ENCODE peak calls at places on chromosomes 7 and 10, in seven cellular contexts. K, Z, V, C, J, E and T are unnamed samples.

GRCh38 chr7:130234078-130234477 is 26.4 kb downstream of the SSMEM1 start:
- DNase-seq in K (no peak), Z (no peak), V (no peak), C (no peak), J (no peak), E (no peak), T (no peak)

GRCh38 chr10:90849956-90850749 is 7.7 kb downstream of the HTR7 start:
- DNase-seq in K (no peak), Z (peak), V (no peak), C (no peak), J (no peak), E (no peak), T (peak)

GRCh38 chr10:114151892-114152291 is 22.1 kb downstream of the CCDC186 start:
- DNase-seq in K (no peak), Z (no peak), V (no peak), C (no peak), J (no peak), E (no peak), T (no peak)

GRCh38 chr7:44108768-44109750 is 4.9 kb downstream of the AEBP1 start:
- DNase-seq in K (no peak), Z (no peak), V (peak), C (peak), J (no peak), E (no peak), T (no peak)

GRCh38 chr10:27190508-27190907 is 35.4 kb downstream of the MASTL start:
- DNase-seq in K (no peak), Z (peak), V (no peak), C (no peak), J (no peak), E (no peak), T (peak)

GRCh38 chr7:128883622-128884549 is 21.2 kb downstream of the ATP6V1F start:
- DNase-seq in K (peak), Z (peak), V (peak), C (peak), J (peak), E (no peak), T (peak)

GRCh38 chr7:55369427-55369826 is 4.3 kb downstream of the LANCL2 start:
- DNase-seq in K (no peak), Z (peak), V (no peak), C (no peak), J (no peak), E (peak), T (no peak)

GRCh38 chr10:123637326-123637880 is 28.8 kb upstream of the GPR26 start:
- DNase-seq in K (peak), Z (peak), V (no peak), C (no peak), J (no peak), E (no peak), T (peak)

GRCh38 chr10:23047201-23048050 is 48.0 kb upstream of the MSRB2 start:
- DNase-seq in K (no peak), Z (peak), V (no peak), C (no peak), J (no peak), E (no peak), T (peak)

GRCh38 chr10:31745612-31746376 is 182.8 kb downstream of the ARHGAP12 start:
- DNase-seq in K (no peak), Z (peak), V (peak), C (no peak), J (no peak), E (peak), T (peak)

GRCh38 chr7:1907751-1908365 is 237.8 kb downstream of the ELFN1 start:
- DNase-seq in K (no peak), Z (no peak), V (no peak), C (no peak), J (no peak), E (no peak), T (no peak)

GRCh38 chr7:12091164-12091563 is 119.9 kb upstream of the TMEM106B start:
- DNase-seq in K (no peak), Z (no peak), V (no peak), C (no peak), J (no peak), E (no peak), T (no peak)

GRCh38 chr10:73873163-73873842 is 1.1 kb downstream of the CAMK2G start:
- DNase-seq in K (no peak), Z (no peak), V (no peak), C (peak), J (no peak), E (no peak), T (no peak)

GRCh38 chr7:105602325-105603305 is 21.3 kb upstream of the EFCAB10 start:
- DNase-seq in K (no peak), Z (no peak), V (no peak), C (no peak), J (no peak), E (peak), T (no peak)

GRCh38 chr10:32963102-32963501 is 5.1 kb upstream of the ITGB1 start:
- DNase-seq in K (no peak), Z (peak), V (no peak), C (no peak), J (no peak), E (no peak), T (peak)

GRCh38 chr7:111025013-111025412 is 65.9 kb upstream of the LRRN3 start:
- DNase-seq in K (no peak), Z (no peak), V (peak), C (no peak), J (no peak), E (no peak), T (no peak)

GRCh38 chr7:39735903-39736302 is 112.5 kb downstream of the RALA start:
- DNase-seq in K (no peak), Z (no peak), V (peak), C (no peak), J (no peak), E (no peak), T (no peak)

GRCh38 chr7:87199241-87199640 is 20.3 kb downstream of the TMEM243 start:
- DNase-seq in K (no peak), Z (no peak), V (no peak), C (no peak), J (no peak), E (no peak), T (no peak)

GRCh38 chr10:23522345-23522744 is 83.5 kb downstream of the OTUD1 start:
- DNase-seq in K (no peak), Z (peak), V (no peak), C (no peak), J (no peak), E (no peak), T (peak)

GRCh38 chr7:99476107-99476506 is 3.4 kb downstream of the ZNF789 start:
- DNase-seq in K (no peak), Z (no peak), V (no peak), C (no peak), J (no peak), E (no peak), T (no peak)

GRCh38 chr10:91313761-91314520 is 93.5 kb downstream of the PCGF5 start:
- DNase-seq in K (no peak), Z (peak), V (no peak), C (no peak), J (no peak), E (peak), T (no peak)

GRCh38 chr7:50704844-50705243 is 77.9 kb downstream of the GRB10 start:
- DNase-seq in K (no peak), Z (no peak), V (no peak), C (no peak), J (no peak), E (no peak), T (no peak)

GRCh38 chr7:151265351-151265931 is 16.9 kb upstream of the SMARCD3 start:
- DNase-seq in K (no peak), Z (no peak), V (no peak), C (no peak), J (no peak), E (no peak), T (no peak)

GRCh38 chr7:115707684-115708341 is 322.8 kb downstream of the TFEC start:
- DNase-seq in K (no peak), Z (no peak), V (no peak), C (no peak), J (no peak), E (no peak), T (no peak)

GRCh38 chr10:34319197-34319846 is 495.8 kb downstream of the PARD3 start:
- DNase-seq in K (no peak), Z (peak), V (no peak), C (no peak), J (no peak), E (peak), T (peak)

GRCh38 chr10:104081998-104082397 is 3.7 kb downstream of the COL17A1 start:
- DNase-seq in K (no peak), Z (no peak), V (no peak), C (no peak), J (no peak), E (no peak), T (peak)

GRCh38 chr10:104077282-104078151 is 8.2 kb downstream of the COL17A1 start:
- DNase-seq in K (no peak), Z (no peak), V (no peak), C (no peak), J (peak), E (no peak), T (no peak)

GRCh38 chr10:104084482-104085142 is 1.1 kb downstream of the COL17A1 start:
- DNase-seq in K (no peak), Z (no peak), V (no peak), C (no peak), J (no peak), E (no peak), T (no peak)

GRCh38 chr10:104076743-104077160 is 8.9 kb downstream of the COL17A1 start:
- DNase-seq in K (no peak), Z (no peak), V (no peak), C (no peak), J (no peak), E (peak), T (peak)

GRCh38 chr10:104080762-104081161 is 4.9 kb downstream of the COL17A1 start:
- DNase-seq in K (peak), Z (peak), V (peak), C (no peak), J (peak), E (no peak), T (peak)
- TF ChIP-seq CTCF in K (peak), Z (peak), V (peak), C (peak), J (no peak), E (peak), T (peak)

GRCh38 chr10:69861251-69862240 is 59.8 kb downstream of the COL13A1 start:
- DNase-seq in K (peak), Z (peak), V (peak), C (no peak), J (no peak), E (peak), T (peak)
- TF ChIP-seq CTCF in K (no peak), Z (peak), V (peak), C (no peak), J (no peak), E (peak), T (peak)

GRCh38 chr10:112183329-112184051 is at the start of gene GPAM:
- DNase-seq in K (peak), Z (peak), V (peak), C (peak), J (peak), E (peak), T (peak)
- TF ChIP-seq CTCF in K (no peak), Z (no peak), V (no peak), C (no peak), J (no peak), E (no peak), T (no peak)

GRCh38 chr7:112970771-112971170 is 115.9 kb downstream of the GPR85 start:
- DNase-seq in K (no peak), Z (no peak), V (no peak), C (no peak), J (no peak), E (no peak), T (no peak)
- TF ChIP-seq CTCF in K (peak), Z (no peak), V (no peak), C (no peak), J (no peak), E (no peak), T (no peak)

DNA sequence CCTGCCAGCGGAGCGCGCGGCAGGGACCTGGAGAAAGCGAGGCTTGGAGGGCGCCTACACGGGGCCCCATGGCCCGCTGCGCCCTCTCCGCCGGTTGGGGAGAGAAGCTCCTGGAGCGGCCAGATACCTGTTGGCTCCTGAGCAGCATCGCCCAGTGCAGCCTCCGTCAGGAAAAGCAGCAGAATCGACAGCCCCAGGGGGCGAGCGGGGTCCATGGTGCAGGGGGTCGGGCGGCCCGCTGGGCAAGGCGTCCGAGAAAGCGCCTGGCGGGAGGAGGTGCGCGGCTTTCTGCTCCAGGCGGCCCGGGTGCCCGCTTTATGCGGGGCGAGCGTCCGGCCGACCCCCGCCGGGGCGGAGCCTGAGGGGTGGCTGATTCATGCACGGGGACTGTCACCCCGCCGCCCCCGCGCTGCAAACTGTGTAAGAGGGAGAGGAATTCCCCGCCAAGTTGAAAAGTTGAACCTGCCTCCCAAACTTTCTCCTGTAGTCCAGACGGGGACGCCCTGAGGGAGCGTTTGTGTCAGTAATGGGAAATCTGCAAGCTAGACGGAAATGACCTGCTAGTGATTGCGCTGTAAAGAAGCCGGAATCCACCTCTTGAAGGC is at the start of gene TFPI2:
- DNase-seq in K (no peak), Z (peak), V (peak), C (peak), J (peak), E (no peak), T (peak)
- TF ChIP-seq CTCF in K (no peak), Z (no peak), V (no peak), C (no peak), J (no peak), E (peak), T (no peak)

GRCh38 chr7:85010306-85010705 is 176.6 kb downstream of the SEMA3D start:
- DNase-seq in K (no peak), Z (no peak), V (no peak), C (no peak), J (no peak), E (no peak), T (no peak)

GRCh38 chr7:85019778-85020177 is 167.1 kb downstream of the SEMA3D start:
- DNase-seq in K (no peak), Z (no peak), V (no peak), C (no peak), J (no peak), E (no peak), T (no peak)

GRCh38 chr7:85019176-85019575 is 167.7 kb downstream of the SEMA3D start:
- DNase-seq in K (no peak), Z (no peak), V (no peak), C (no peak), J (no peak), E (no peak), T (no peak)

GRCh38 chr7:85018498-85018897 is 168.4 kb downstream of the SEMA3D start:
- DNase-seq in K (no peak), Z (peak), V (no peak), C (no peak), J (no peak), E (no peak), T (no peak)

GRCh38 chr7:85014936-85015335 is 171.9 kb downstream of the SEMA3D start:
- DNase-seq in K (no peak), Z (no peak), V (no peak), C (no peak), J (no peak), E (no peak), T (no peak)
- TF ChIP-seq CTCF in K (no peak), Z (no peak), V (no peak), C (no peak), J (no peak), E (no peak), T (no peak)

GRCh38 chr7:158908552-158908951 is 52.2 kb downstream of the DYNC2I1 start:
- DNase-seq in K (no peak), Z (no peak), V (no peak), C (no peak), J (no peak), E (no peak), T (no peak)
- TF ChIP-seq CTCF in K (no peak), Z (no peak), V (no peak), C (no peak), J (no peak), E (no peak), T (no peak)